ENCODE peak calls at places on chromosomes 13 and 19, in seven cellular contexts. H is NCI-H510A treated with DMSO at 0.1 percent for 48 hours, C is heart right ventricle, R is lung, K is neural crest cell, F is NCI-H1048, N is H9. D is an unnamed sample.

GRCh38 chr13:49421391-49421790 is 22.5 kb downstream of the CAB39L start:
- DNase-seq in H (no peak), C (no peak), R (no peak), K (no peak), F (no peak), N (peak; percentile 78), D (peak; percentile 33)

GRCh38 chr13:113365551-113365971 is 1.6 kb upstream of the GRTP1 start:
- DNase-seq in H (no peak), C (no peak), R (no peak), K (no peak), F (no peak), N (no peak), D (no peak)

GRCh38 chr19:33797821-33798633 is 1.4 kb downstream of the KCTD15 start:
- DNase-seq in H (peak; percentile 45), C (peak; percentile 76), R (peak; percentile 47), K (peak; percentile 34), F (no peak), N (peak; percentile 77), D (peak; percentile 41)

GRCh38 chr13:73171926-73172325 is 113.1 kb downstream of the KLF5 start:
- DNase-seq in H (no peak), C (no peak), R (no peak), K (no peak), F (no peak), N (peak; percentile 44), D (no peak)

GRCh38 chr13:91017031-91017668 is 330.3 kb upstream of the MIR17HG start:
- DNase-seq in H (peak; percentile 67), C (no peak), R (no peak), K (peak; percentile 44), F (peak; percentile 22), N (peak; percentile 62), D (peak; percentile 69)

GRCh38 chr13:45121421-45121820 is 1.1 kb downstream of the GTF2F2 start:
- DNase-seq in H (no peak), C (no peak), R (no peak), K (no peak), F (no peak), N (no peak), D (no peak)

GRCh38 chr19:743168-743687 is 7.7 kb upstream of the MISP start:
- DNase-seq in H (no peak), C (no peak), R (no peak), K (no peak), F (no peak), N (no peak), D (no peak)

GRCh38 chr13:99981115-99982020 is at the start of gene ZIC2:
- DNase-seq in H (peak; percentile 74), C (no peak), R (no peak), K (no peak), F (no peak), N (peak; percentile 85), D (peak; percentile 52)

GRCh38 chr13:21010621-21011020 is 50.8 kb downstream of the LATS2 start:
- DNase-seq in H (no peak), C (no peak), R (no peak), K (no peak), F (no peak), N (peak; percentile 10), D (no peak)

GRCh38 chr13:109883181-109884180 is 97.1 kb upstream of the IRS2 start:
- DNase-seq in H (peak; percentile 53), C (no peak), R (no peak), K (no peak), F (no peak), N (no peak), D (no peak)

D was measured in BE2C.